ENCODE peak calls at places on chromosomes 5 and 9, in ten cellular contexts. One of them, this sample, is unnamed.

GRCh38 chr5:73137575-73138530 is 17.5 kb downstream of the TMEM171 start:
- DNase-seq in cardiac fibroblast: no peak
- DNase-seq in AG04449: no peak
- DNase-seq in GM12878: no peak
- DNase-seq in adipocyte: no peak
- DNase-seq in skeletal muscle cell: no peak
- DNase-seq in lower lobe of right lung: no peak
- DNase-seq in psoas muscle: no peak
- DNase-seq in CD4-positive, alpha-beta memory T cell: no peak
- DNase-seq in heart left ventricle: no peak
- DNase-seq in this sample: no peak

GRCh38 chr9:117541192-117541591 is 126.3 kb upstream of the ASTN2 start:
- DNase-seq in CD4-positive, alpha-beta memory T cell: no peak
- DNase-seq in psoas muscle: no peak
- DNase-seq in lower lobe of right lung: no peak
- DNase-seq in heart left ventricle: no peak
- DNase-seq in adipocyte: no peak
- DNase-seq in cardiac fibroblast: no peak
- DNase-seq in GM12878: no peak
- DNase-seq in skeletal muscle cell: no peak
- DNase-seq in AG04449: no peak
- DNase-seq in this sample: no peak

GRCh38 chr5:132114150-132115121 is 40.8 kb downstream of the CSF2 start:
- DNase-seq in psoas muscle: no peak
- DNase-seq in cardiac fibroblast: no peak
- DNase-seq in heart left ventricle: no peak
- DNase-seq in GM12878: no peak
- DNase-seq in skeletal muscle cell: no peak
- DNase-seq in adipocyte: no peak
- DNase-seq in lower lobe of right lung: no peak
- DNase-seq in CD4-positive, alpha-beta memory T cell: no peak
- DNase-seq in AG04449: no peak
- DNase-seq in this sample: no peak

GRCh38 chr9:2291980-2292704 is 277.0 kb downstream of the SMARCA2 start:
- DNase-seq in GM12878: no peak
- DNase-seq in CD4-positive, alpha-beta memory T cell: no peak
- DNase-seq in lower lobe of right lung: no peak
- DNase-seq in psoas muscle: peak
- DNase-seq in AG04449: no peak
- DNase-seq in skeletal muscle cell: peak
- DNase-seq in adipocyte: peak
- DNase-seq in heart left ventricle: peak
- DNase-seq in cardiac fibroblast: peak
- DNase-seq in this sample: no peak

GRCh38 chr5:53616939-53617549 is 56.6 kb downstream of the NDUFS4 start:
- DNase-seq in AG04449: no peak
- DNase-seq in GM12878: no peak
- DNase-seq in heart left ventricle: no peak
- DNase-seq in psoas muscle: no peak
- DNase-seq in skeletal muscle cell: no peak
- DNase-seq in cardiac fibroblast: peak
- DNase-seq in lower lobe of right lung: no peak
- DNase-seq in CD4-positive, alpha-beta memory T cell: no peak
- DNase-seq in adipocyte: no peak
- DNase-seq in this sample: no peak

GRCh38 chr9:120974921-120975320 is 48.3 kb upstream of the TRAF1 start:
- DNase-seq in CD4-positive, alpha-beta memory T cell: peak
- DNase-seq in AG04449: no peak
- DNase-seq in lower lobe of right lung: no peak
- DNase-seq in cardiac fibroblast: no peak
- DNase-seq in GM12878: no peak
- DNase-seq in psoas muscle: no peak
- DNase-seq in heart left ventricle: no peak
- DNase-seq in adipocyte: no peak
- DNase-seq in skeletal muscle cell: no peak
- DNase-seq in this sample: no peak

GRCh38 chr5:135155616-135156214 is 121.7 kb upstream of the PITX1 start:
- DNase-seq in cardiac fibroblast: no peak
- DNase-seq in GM12878: no peak
- DNase-seq in lower lobe of right lung: no peak
- DNase-seq in psoas muscle: no peak
- DNase-seq in heart left ventricle: no peak
- DNase-seq in adipocyte: no peak
- DNase-seq in skeletal muscle cell: no peak
- DNase-seq in CD4-positive, alpha-beta memory T cell: no peak
- DNase-seq in AG04449: no peak
- DNase-seq in this sample: no peak

GRCh38 chr5:110297152-110297670 is 429.3 kb downstream of the TMEM232 start:
- DNase-seq in heart left ventricle: no peak
- DNase-seq in lower lobe of right lung: no peak
- DNase-seq in cardiac fibroblast: no peak
- DNase-seq in CD4-positive, alpha-beta memory T cell: no peak
- DNase-seq in AG04449: no peak
- DNase-seq in adipocyte: no peak
- DNase-seq in GM12878: no peak
- DNase-seq in skeletal muscle cell: no peak
- DNase-seq in psoas muscle: no peak
- DNase-seq in this sample: no peak

GRCh38 chr9:127854169-127854833 is at the start of gene ENG:
- DNase-seq in adipocyte: peak
- DNase-seq in CD4-positive, alpha-beta memory T cell: peak
- DNase-seq in AG04449: no peak
- DNase-seq in skeletal muscle cell: no peak
- DNase-seq in lower lobe of right lung: peak
- DNase-seq in cardiac fibroblast: peak
- DNase-seq in GM12878: no peak
- DNase-seq in heart left ventricle: peak
- DNase-seq in psoas muscle: peak
- DNase-seq in this sample: no peak

GRCh38 chr9:127855522-127855921 is 1.1 kb upstream of the ENG start:
- DNase-seq in CD4-positive, alpha-beta memory T cell: no peak
- DNase-seq in adipocyte: no peak
- DNase-seq in AG04449: no peak
- DNase-seq in lower lobe of right lung: no peak
- DNase-seq in cardiac fibroblast: no peak
- DNase-seq in psoas muscle: no peak
- DNase-seq in skeletal muscle cell: no peak
- DNase-seq in heart left ventricle: no peak
- DNase-seq in GM12878: no peak
- DNase-seq in this sample: no peak

GRCh38 chr9:127856094-127856740 is 1.8 kb upstream of the ENG start:
- DNase-seq in adipocyte: no peak
- DNase-seq in heart left ventricle: no peak
- DNase-seq in CD4-positive, alpha-beta memory T cell: no peak
- DNase-seq in GM12878: no peak
- DNase-seq in AG04449: no peak
- DNase-seq in lower lobe of right lung: no peak
- DNase-seq in psoas muscle: no peak
- DNase-seq in skeletal muscle cell: no peak
- DNase-seq in cardiac fibroblast: no peak
- DNase-seq in this sample: no peak

GRCh38 chr9:127852829-127853228 is 1.6 kb downstream of the ENG start:
- DNase-seq in lower lobe of right lung: no peak
- DNase-seq in skeletal muscle cell: no peak
- DNase-seq in heart left ventricle: no peak
- DNase-seq in GM12878: no peak
- DNase-seq in adipocyte: no peak
- DNase-seq in cardiac fibroblast: no peak
- DNase-seq in CD4-positive, alpha-beta memory T cell: no peak
- DNase-seq in psoas muscle: no peak
- DNase-seq in AG04449: no peak
- DNase-seq in this sample: no peak

DNA sequence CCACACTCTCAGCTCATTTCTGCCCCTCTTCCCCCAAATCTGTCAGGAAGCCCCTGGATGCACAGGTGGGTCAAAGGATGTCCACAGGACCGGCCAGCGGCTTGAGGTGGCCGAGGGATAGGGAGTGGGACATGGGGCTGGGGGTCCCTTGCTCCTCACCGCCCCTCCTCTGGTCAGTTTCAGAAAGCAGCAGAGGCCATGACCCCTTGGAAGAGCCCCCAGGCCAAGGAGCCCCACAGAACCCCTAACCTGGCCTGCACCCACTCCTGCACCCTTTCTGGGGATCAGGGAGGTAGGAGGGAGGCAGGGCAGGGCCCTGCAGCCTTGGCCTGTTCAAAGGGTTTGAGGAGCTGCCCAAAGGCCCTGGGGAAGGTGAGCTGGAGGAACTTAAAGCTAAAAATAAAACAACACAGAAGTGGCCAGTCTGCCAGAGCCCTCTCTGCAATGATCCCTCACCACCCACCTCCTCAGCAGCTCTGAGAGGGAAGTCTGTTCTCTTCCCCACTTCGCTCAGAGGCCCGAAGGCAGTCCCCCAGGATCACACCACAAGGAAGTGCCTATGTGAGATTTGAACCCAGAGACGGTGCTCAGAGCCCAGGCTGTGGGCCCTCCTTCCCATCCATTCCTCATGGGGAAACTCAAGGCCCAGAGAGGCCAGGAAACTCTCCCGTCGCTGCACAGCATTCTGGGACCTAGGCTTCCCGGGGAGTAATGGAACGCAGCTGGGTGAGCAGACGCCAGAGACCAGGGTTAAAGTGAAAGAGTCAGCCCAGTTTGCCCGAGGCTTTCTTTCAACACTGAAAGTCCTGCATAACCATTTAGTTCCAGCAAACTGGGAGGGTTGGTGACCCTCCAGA is 918 bp downstream of the ENG start:
- DNase-seq in cardiac fibroblast: peak
- DNase-seq in CD4-positive, alpha-beta memory T cell: peak
- DNase-seq in lower lobe of right lung: no peak
- DNase-seq in heart left ventricle: no peak
- DNase-seq in skeletal muscle cell: no peak
- DNase-seq in GM12878: no peak
- DNase-seq in adipocyte: peak
- DNase-seq in AG04449: no peak
- DNase-seq in psoas muscle: no peak
- DNase-seq in this sample: no peak
- H3K4me3 ChIP-seq in cardiac fibroblast: peak
- H3K4me3 ChIP-seq in CD4-positive, alpha-beta memory T cell: peak
- H3K4me3 ChIP-seq in lower lobe of right lung: peak
- H3K4me3 ChIP-seq in heart left ventricle: peak
- H3K4me3 ChIP-seq in skeletal muscle cell: peak
- H3K4me3 ChIP-seq in GM12878: peak
- H3K4me3 ChIP-seq in adipocyte: peak
- H3K4me3 ChIP-seq in AG04449: peak
- H3K4me3 ChIP-seq in psoas muscle: peak
- H3K4me3 ChIP-seq in this sample: peak

DNA sequence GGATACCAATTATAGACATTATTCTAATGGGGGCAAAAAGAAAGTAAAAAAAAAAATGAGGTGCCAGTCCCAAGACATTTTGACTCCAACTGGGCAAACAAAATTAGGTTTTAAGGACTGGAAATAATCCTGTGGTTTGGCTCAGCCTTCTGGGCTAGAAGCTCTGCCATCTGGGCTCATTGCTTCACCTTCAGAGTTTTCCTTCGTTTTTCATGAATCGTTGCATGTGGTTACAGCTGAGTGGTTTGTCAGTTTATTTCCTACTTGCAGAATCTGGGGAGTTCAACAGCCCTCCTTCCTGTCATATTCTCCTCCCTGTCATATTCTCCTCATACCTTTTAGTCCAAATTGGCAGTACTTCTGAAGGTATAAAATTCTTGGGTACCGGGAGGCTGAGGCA is 12.0 kb downstream of the UGT3A2 start:
- DNase-seq in lower lobe of right lung: no peak
- DNase-seq in GM12878: no peak
- DNase-seq in psoas muscle: no peak
- DNase-seq in CD4-positive, alpha-beta memory T cell: no peak
- DNase-seq in cardiac fibroblast: no peak
- DNase-seq in AG04449: no peak
- DNase-seq in skeletal muscle cell: no peak
- DNase-seq in adipocyte: no peak
- DNase-seq in heart left ventricle: no peak
- DNase-seq in this sample: no peak
- H3K4me3 ChIP-seq in lower lobe of right lung: no peak
- H3K4me3 ChIP-seq in GM12878: no peak
- H3K4me3 ChIP-seq in psoas muscle: no peak
- H3K4me3 ChIP-seq in CD4-positive, alpha-beta memory T cell: no peak
- H3K4me3 ChIP-seq in cardiac fibroblast: no peak
- H3K4me3 ChIP-seq in AG04449: no peak
- H3K4me3 ChIP-seq in skeletal muscle cell: no peak
- H3K4me3 ChIP-seq in adipocyte: no peak
- H3K4me3 ChIP-seq in heart left ventricle: no peak
- H3K4me3 ChIP-seq in this sample: no peak

GRCh38 chr5:178940569-178941360 is at the start of gene ZNF454:
- DNase-seq in AG04449: peak
- DNase-seq in psoas muscle: peak
- DNase-seq in skeletal muscle cell: peak
- DNase-seq in GM12878: no peak
- DNase-seq in heart left ventricle: peak
- DNase-seq in CD4-positive, alpha-beta memory T cell: no peak
- DNase-seq in lower lobe of right lung: peak
- DNase-seq in adipocyte: peak
- DNase-seq in cardiac fibroblast: peak
- DNase-seq in this sample: peak

DNA sequence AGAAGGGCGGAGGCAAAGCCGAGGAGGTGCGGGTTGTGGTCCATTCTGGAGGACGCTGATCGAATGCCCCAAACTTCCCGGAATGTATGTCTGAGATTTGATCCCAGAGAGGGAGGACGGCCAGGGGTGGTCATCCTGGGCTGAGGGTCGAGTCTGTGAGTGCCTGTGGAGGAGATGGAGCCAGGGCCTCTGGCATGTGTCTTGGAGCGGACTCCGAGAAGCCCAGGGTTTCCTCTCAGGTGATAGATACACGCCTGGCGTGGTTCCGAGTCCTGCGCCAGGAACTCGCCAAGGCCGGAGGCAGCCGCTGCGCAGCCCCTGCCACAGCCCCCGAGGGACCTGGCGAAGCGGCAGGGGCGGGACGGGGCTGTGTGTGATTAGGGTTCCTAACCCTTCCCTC is 363 bp downstream of the ZNF454 start:
- DNase-seq in heart left ventricle: peak
- DNase-seq in AG04449: no peak
- DNase-seq in skeletal muscle cell: no peak
- DNase-seq in adipocyte: peak
- DNase-seq in psoas muscle: no peak
- DNase-seq in GM12878: no peak
- DNase-seq in lower lobe of right lung: peak
- DNase-seq in CD4-positive, alpha-beta memory T cell: no peak
- DNase-seq in cardiac fibroblast: no peak
- DNase-seq in this sample: no peak
- H3K4me3 ChIP-seq in heart left ventricle: peak
- H3K4me3 ChIP-seq in AG04449: peak
- H3K4me3 ChIP-seq in skeletal muscle cell: peak
- H3K4me3 ChIP-seq in adipocyte: peak
- H3K4me3 ChIP-seq in psoas muscle: peak
- H3K4me3 ChIP-seq in GM12878: no peak
- H3K4me3 ChIP-seq in lower lobe of right lung: peak
- H3K4me3 ChIP-seq in CD4-positive, alpha-beta memory T cell: no peak
- H3K4me3 ChIP-seq in cardiac fibroblast: peak
- H3K4me3 ChIP-seq in this sample: peak

GRCh38 chr9:129496187-129497063 is 124.5 kb downstream of the C9orf50 start:
- DNase-seq in heart left ventricle: peak
- DNase-seq in psoas muscle: peak
- DNase-seq in CD4-positive, alpha-beta memory T cell: peak
- DNase-seq in AG04449: no peak
- DNase-seq in adipocyte: peak
- DNase-seq in GM12878: no peak
- DNase-seq in cardiac fibroblast: peak
- DNase-seq in skeletal muscle cell: peak
- DNase-seq in lower lobe of right lung: peak
- DNase-seq in this sample: peak

GRCh38 chr9:129494113-129494789 is 126.7 kb downstream of the C9orf50 start:
- DNase-seq in cardiac fibroblast: no peak
- DNase-seq in skeletal muscle cell: no peak
- DNase-seq in heart left ventricle: no peak
- DNase-seq in psoas muscle: peak
- DNase-seq in CD4-positive, alpha-beta memory T cell: no peak
- DNase-seq in GM12878: no peak
- DNase-seq in adipocyte: no peak
- DNase-seq in AG04449: no peak
- DNase-seq in lower lobe of right lung: peak
- DNase-seq in this sample: no peak

GRCh38 chr9:129493714-129494047 is 127.2 kb downstream of the C9orf50 start:
- DNase-seq in adipocyte: no peak
- DNase-seq in heart left ventricle: no peak
- DNase-seq in lower lobe of right lung: no peak
- DNase-seq in CD4-positive, alpha-beta memory T cell: no peak
- DNase-seq in AG04449: no peak
- DNase-seq in skeletal muscle cell: no peak
- DNase-seq in cardiac fibroblast: no peak
- DNase-seq in psoas muscle: no peak
- DNase-seq in GM12878: no peak
- DNase-seq in this sample: no peak

GRCh38 chr9:129497064-129497836 is 123.7 kb downstream of the C9orf50 start:
- DNase-seq in cardiac fibroblast: peak
- DNase-seq in adipocyte: peak
- DNase-seq in skeletal muscle cell: no peak
- DNase-seq in CD4-positive, alpha-beta memory T cell: no peak
- DNase-seq in heart left ventricle: peak
- DNase-seq in psoas muscle: peak
- DNase-seq in AG04449: no peak
- DNase-seq in lower lobe of right lung: no peak
- DNase-seq in GM12878: no peak
- DNase-seq in this sample: no peak

DNA sequence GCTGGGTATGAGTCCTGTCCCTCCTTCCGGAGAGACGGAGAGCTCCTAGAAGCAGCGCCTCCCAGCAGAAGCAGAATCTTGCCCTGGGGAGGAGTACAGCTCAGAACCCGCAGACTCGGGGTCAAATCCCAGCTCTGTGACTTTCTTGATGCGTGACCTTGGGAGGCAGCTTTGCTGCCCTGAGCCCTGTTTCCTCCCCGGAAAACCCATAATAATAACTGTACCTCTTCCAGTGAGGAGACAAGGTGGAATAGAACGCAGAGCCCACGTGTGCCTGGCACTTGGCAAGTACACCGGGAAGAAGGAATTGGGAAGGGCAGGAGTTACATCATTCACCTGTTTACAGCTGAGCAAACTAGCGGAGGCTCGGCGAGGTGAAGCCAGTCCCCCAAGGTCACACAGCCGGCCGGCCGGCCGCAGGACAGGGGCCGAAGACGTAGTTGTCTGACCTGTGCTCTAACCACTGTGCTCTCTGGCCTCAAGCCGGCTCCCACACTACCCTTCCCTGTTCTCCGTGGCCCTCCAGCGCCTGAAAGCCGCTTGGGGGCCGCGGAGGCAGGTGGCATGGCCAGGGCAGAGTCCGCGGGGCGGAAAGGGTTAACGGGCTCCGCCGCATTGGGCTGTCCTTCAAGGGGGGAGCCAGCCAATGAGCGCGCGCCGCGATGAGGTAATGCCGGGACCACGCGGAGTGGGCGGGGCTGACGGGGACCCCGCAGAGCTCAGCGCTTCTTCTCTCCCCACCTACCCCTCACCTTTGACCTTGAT is 125.3 kb downstream of the C9orf50 start:
- DNase-seq in cardiac fibroblast: peak
- DNase-seq in skeletal muscle cell: no peak
- DNase-seq in adipocyte: peak
- DNase-seq in psoas muscle: peak
- DNase-seq in CD4-positive, alpha-beta memory T cell: peak
- DNase-seq in heart left ventricle: peak
- DNase-seq in GM12878: no peak
- DNase-seq in lower lobe of right lung: peak
- DNase-seq in AG04449: no peak
- DNase-seq in this sample: peak
- H3K4me3 ChIP-seq in cardiac fibroblast: peak
- H3K4me3 ChIP-seq in skeletal muscle cell: peak
- H3K4me3 ChIP-seq in adipocyte: peak
- H3K4me3 ChIP-seq in psoas muscle: peak
- H3K4me3 ChIP-seq in CD4-positive, alpha-beta memory T cell: peak
- H3K4me3 ChIP-seq in heart left ventricle: peak
- H3K4me3 ChIP-seq in GM12878: peak
- H3K4me3 ChIP-seq in lower lobe of right lung: peak
- H3K4me3 ChIP-seq in AG04449: peak
- H3K4me3 ChIP-seq in this sample: peak